ENCODE peak calls at places on chromosomes 1 and 21, in five cellular contexts. M, S, I, H and Q are unnamed samples.

GRCh38 chr1:21861602-21862429 is 49.8 kb downstream of the LDLRAD2 start:
- DNase-seq in M (no peak), S (no peak), I (no peak), H (no peak), Q (no peak)

GRCh38 chr1:181592261-181592859 is 109.0 kb downstream of the CACNA1E start:
- DNase-seq in M (no peak), S (no peak), I (no peak), H (peak; percentile 15), Q (no peak)

GRCh38 chr1:8962812-8963669 is 17.4 kb downstream of the CA6 start:
- DNase-seq in M (peak; percentile 78), S (no peak), I (no peak), H (peak; percentile 95), Q (no peak)

GRCh38 chr1:183310753-183311465 is 107.3 kb downstream of the NMNAT2 start:
- DNase-seq in M (no peak), S (no peak), I (no peak), H (no peak), Q (no peak)

GRCh38 chr1:154846921-154847442 is 23.1 kb downstream of the KCNN3 start:
- DNase-seq in M (no peak), S (no peak), I (no peak), H (no peak), Q (no peak)

GRCh38 chr1:226827458-226827857 is 43.0 kb upstream of the PSEN2 start:
- DNase-seq in M (peak; percentile 80), S (no peak), I (peak; percentile 81), H (peak; percentile 57), Q (peak; percentile 68)

GRCh38 chr1:224996266-224996665 is 66.8 kb downstream of the DNAH14 start:
- DNase-seq in M (no peak), S (no peak), I (no peak), H (no peak), Q (no peak)

GRCh38 chr21:33259428-33259827 is 6.7 kb upstream of the IL10RB start:
- DNase-seq in M (no peak), S (no peak), I (no peak), H (no peak), Q (no peak)

GRCh38 chr1:15213333-15213732 is 33.7 kb upstream of the FHAD1 start:
- DNase-seq in M (peak; percentile 15), S (no peak), I (no peak), H (no peak), Q (no peak)

GRCh38 chr1:43611950-43612349 is 38.0 kb upstream of the KDM4A start:
- DNase-seq in M (no peak), S (no peak), I (peak; percentile 10), H (no peak), Q (no peak)

GRCh38 chr1:4273747-4274146 is 373.7 kb upstream of the C1orf174 start:
- DNase-seq in M (no peak), S (no peak), I (no peak), H (no peak), Q (no peak)

GRCh38 chr1:195754874-195755273 is 853.4 kb downstream of the KCNT2 start:
- DNase-seq in M (no peak), S (no peak), I (no peak), H (no peak), Q (no peak)

GRCh38 chr1:110240476-110241210 is 30.5 kb downstream of the KCNC4 start:
- DNase-seq in M (no peak), S (peak; percentile 66), I (no peak), H (no peak), Q (no peak)

GRCh38 chr1:213761845-213762407 is 225.8 kb upstream of the PROX1 start:
- DNase-seq in M (no peak), S (no peak), I (no peak), H (peak; percentile 25), Q (no peak)

GRCh38 chr1:217622042-217622441 is 8.8 kb downstream of the GPATCH2 start:
- DNase-seq in M (no peak), S (no peak), I (no peak), H (no peak), Q (no peak)

GRCh38 chr1:61387829-61388228 is 305.5 kb downstream of the NFIA start:
- DNase-seq in M (no peak), S (no peak), I (no peak), H (no peak), Q (no peak)

GRCh38 chr1:223832637-223832943 is 13.2 kb downstream of the TP53BP2 start:
- DNase-seq in M (no peak), S (no peak), I (no peak), H (no peak), Q (no peak)

GRCh38 chr1:84570436-84571149 is 3.6 kb downstream of the CTBS start:
- DNase-seq in M (no peak), S (no peak), I (no peak), H (no peak), Q (no peak)

GRCh38 chr1:50603274-50604271 is 180.3 kb upstream of the DMRTA2 start:
- DNase-seq in M (no peak), S (no peak), I (no peak), H (no peak), Q (no peak)

GRCh38 chr1:58754683-58755467 is 29.0 kb downstream of the JUN start:
- DNase-seq in M (no peak), S (no peak), I (no peak), H (no peak), Q (no peak)

DNA sequence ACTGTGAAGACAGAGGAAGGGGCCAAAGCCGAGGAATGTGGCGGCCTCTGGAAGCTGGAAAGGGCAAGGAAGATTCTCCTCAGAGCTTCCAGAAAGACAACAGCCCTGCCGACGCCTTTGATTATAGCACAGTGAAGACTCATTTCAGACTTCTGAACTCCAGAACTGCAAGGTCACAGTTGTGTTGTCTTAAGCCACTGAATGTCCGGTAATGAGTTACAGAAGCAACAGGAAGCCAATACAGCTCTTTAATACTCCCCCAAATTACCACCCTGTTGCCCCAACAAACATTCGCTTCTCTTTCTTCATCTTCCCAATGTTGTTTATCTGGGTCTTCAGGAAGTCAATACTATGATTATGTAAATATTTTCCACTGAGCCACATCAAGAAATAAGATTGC is 44.0 kb downstream of the ETS2 start:
- DNase-seq in M (no peak), S (no peak), I (no peak), H (no peak), Q (no peak)
- H3K4me1 ChIP-seq in M (no peaks in the 10 kb centered on the region), S (no peaks in the 10 kb centered on the region), I (no peaks in the 10 kb centered on the region), H (no peaks in the 10 kb centered on the region), Q (peaks cover 7% of the 10 kb centered on the region)

GRCh38 chr1:151993084-151993733 is 450 bp downstream of the S100A10 start:
- DNase-seq in M (peak; percentile 83), S (peak; percentile 83), I (peak; percentile 79), H (peak; percentile 76), Q (no peak)

GRCh38 chr1:151992345-151993083 is 1.1 kb downstream of the S100A10 start:
- DNase-seq in M (peak; percentile 90), S (peak; percentile 74), I (peak; percentile 90), H (peak; percentile 81), Q (peak; percentile 72)

GRCh38 chr1:151990856-151991198 is 2.8 kb downstream of the S100A10 start:
- DNase-seq in M (no peak), S (no peak), I (no peak), H (no peak), Q (peak; percentile 70)

GRCh38 chr1:151990058-151990855 is 3.4 kb downstream of the S100A10 start:
- DNase-seq in M (no peak), S (no peak), I (no peak), H (no peak), Q (no peak)

DNA sequence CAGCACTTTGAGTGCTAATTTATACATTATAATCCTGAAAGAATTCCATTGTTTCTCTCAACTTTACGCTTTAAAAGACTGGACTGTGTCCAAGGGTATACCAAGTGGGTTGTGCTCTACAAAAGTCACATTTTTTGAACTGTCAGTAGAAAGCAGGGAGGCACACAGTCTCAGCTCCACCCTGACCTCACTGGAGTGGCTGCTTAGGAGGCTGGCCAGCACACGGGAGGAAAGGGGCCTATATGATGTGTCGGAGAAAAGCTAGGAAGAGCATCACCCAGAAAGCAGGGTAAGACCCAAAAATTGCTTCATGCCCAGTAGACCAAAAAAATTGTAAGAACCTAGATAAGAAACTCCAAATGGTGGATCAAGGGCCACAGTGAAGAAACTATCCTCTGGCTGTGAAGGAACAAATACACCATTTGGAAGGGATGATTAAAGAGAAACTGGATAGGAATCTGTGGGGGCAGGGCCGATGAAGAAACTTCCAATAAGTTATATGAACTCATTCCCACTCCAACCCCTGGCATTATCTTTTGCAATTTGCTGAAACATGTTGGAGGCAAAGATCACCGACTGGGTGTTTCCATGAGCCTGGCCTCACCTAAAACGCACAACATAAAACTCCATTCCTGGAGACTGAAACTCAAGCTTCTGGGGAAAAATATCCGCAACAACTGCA is 1.9 kb downstream of the S100A10 start:
- DNase-seq in M (no peak), S (no peak), I (no peak), H (no peak), Q (no peak)
- H3K4me3 ChIP-seq in M (peak overlapping the region; percentile 77), S (peak overlapping the region; percentile 94), I (peak overlapping the region; percentile 79), H (peak overlapping the region; percentile 92), Q (peak overlapping the region; percentile 95)

GRCh38 chr1:16991571-16991970 is 11.2 kb upstream of the MFAP2 start:
- DNase-seq in M (no peak), S (no peak), I (no peak), H (no peak), Q (no peak)

GRCh38 chr1:16992102-16992501 is 11.7 kb upstream of the MFAP2 start:
- DNase-seq in M (no peak), S (no peak), I (no peak), H (no peak), Q (no peak)

GRCh38 chr1:16996845-16997244 is 14.9 kb downstream of the ATP13A2 start:
- DNase-seq in M (no peak), S (no peak), I (no peak), H (no peak), Q (no peak)

GRCh38 chr1:16992675-16993074 is 12.3 kb upstream of the MFAP2 start:
- DNase-seq in M (no peak), S (no peak), I (no peak), H (no peak), Q (no peak)

DNA sequence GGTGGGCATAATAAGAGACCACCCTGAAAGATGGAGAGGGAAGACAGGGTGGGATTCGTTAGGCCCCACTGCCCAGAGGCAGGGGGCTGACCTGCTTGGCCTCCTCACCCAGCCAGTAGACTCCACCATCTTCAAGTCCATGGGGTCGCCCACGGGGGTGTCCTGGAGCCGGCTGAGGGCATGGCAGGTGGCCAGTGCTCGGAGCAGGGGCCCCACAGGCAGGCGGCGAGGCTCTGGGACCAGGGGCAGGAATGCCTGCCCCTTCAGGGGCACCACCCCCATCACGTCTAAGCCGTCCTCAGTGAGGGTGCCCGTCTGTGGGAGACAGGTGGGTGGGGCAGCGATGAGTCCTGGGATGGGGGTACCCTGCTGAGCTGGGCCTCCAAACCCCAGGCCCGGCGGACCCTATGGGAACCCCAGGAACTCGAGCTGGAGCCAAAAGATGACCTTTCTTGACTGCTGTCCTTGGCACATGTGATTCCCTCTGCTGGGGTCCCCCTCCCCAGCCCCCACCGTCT is 13.2 kb upstream of the MFAP2 start:
- DNase-seq in M (no peak), S (no peak), I (no peak), H (no peak), Q (no peak)
- TF ChIP-seq CTCF in M (no peak), S (no peak), I (no peak), H (no peak), Q (no peak)

GRCh38 chr1:156901966-156902922 is 8.7 kb downstream of the PEAR1 start:
- DNase-seq in M (no peak), S (no peak), I (peak; percentile 59), H (no peak), Q (no peak)

GRCh38 chr1:156904187-156904959 is 10.9 kb downstream of the PEAR1 start:
- DNase-seq in M (no peak), S (no peak), I (peak; percentile 65), H (no peak), Q (no peak)

GRCh38 chr1:156903328-156904091 is 10.0 kb downstream of the PEAR1 start:
- DNase-seq in M (no peak), S (no peak), I (peak; percentile 62), H (no peak), Q (no peak)

GRCh38 chr1:156906206-156906910 is 12.8 kb downstream of the PEAR1 start:
- DNase-seq in M (no peak), S (no peak), I (peak; percentile 39), H (no peak), Q (no peak)

GRCh38 chr1:156905176-156905575 is 11.7 kb downstream of the PEAR1 start:
- DNase-seq in M (no peak), S (no peak), I (peak; percentile 43), H (no peak), Q (no peak)
- H3K4me1 ChIP-seq in M (peaks cover 21% of the 10 kb centered on the region), S (peaks cover 5% of the 10 kb centered on the region), I (peaks cover 4% of the 10 kb centered on the region), H (peaks cover 3% of the 10 kb centered on the region), Q (peaks cover 55% of the 10 kb centered on the region)